ENCODE peak calls at places on chromosomes 5 and 9, in seven cellular contexts. L is lower leg skin, Y is EH, G is A172, Z is breast epithelium, R is NCI-H2107, P is GM12892. M is an unnamed sample.

GRCh38 chr5:170173227-170173626 is 59.6 kb upstream of the C5orf58 start:
- DNase-seq in L (no peak), Y (peak), G (peak), Z (no peak), R (no peak), P (no peak), M (peak)

GRCh38 chr5:34656001-34656699 is at the start of gene RAI14:
- DNase-seq in L (peak), Y (peak), G (peak), Z (peak), R (no peak), P (peak), M (peak)

GRCh38 chr9:96565684-96566360 is 53.8 kb downstream of the CDC14B start:
- DNase-seq in L (no peak), Y (peak), G (peak), Z (no peak), R (no peak), P (no peak), M (no peak)

GRCh38 chr5:37005946-37006540 is 129.5 kb downstream of the NIPBL start:
- DNase-seq in L (no peak), Y (peak), G (peak), Z (no peak), R (no peak), P (no peak), M (peak)

GRCh38 chr5:107544476-107544875 is 126.3 kb downstream of the EFNA5 start:
- DNase-seq in L (no peak), Y (no peak), G (no peak), Z (no peak), R (no peak), P (no peak), M (no peak)

GRCh38 chr5:158384535-158385421 is 525.8 kb upstream of the CLINT1 start:
- DNase-seq in L (no peak), Y (peak), G (peak), Z (no peak), R (no peak), P (no peak), M (peak)

GRCh38 chr5:140011297-140011802 is 31.7 kb downstream of the NRG2 start:
- DNase-seq in L (no peak), Y (no peak), G (peak), Z (no peak), R (no peak), P (no peak), M (peak)

GRCh38 chr5:148491015-148491792 is 107.4 kb downstream of the FBXO38 start:
- DNase-seq in L (no peak), Y (no peak), G (no peak), Z (no peak), R (no peak), P (no peak), M (no peak)

GRCh38 chr5:891117-891836 is 1.3 kb downstream of the BRD9 start:
- DNase-seq in L (no peak), Y (no peak), G (no peak), Z (no peak), R (no peak), P (no peak), M (no peak)

GRCh38 chr5:3590253-3590966 is 5.2 kb upstream of the IRX1 start:
- DNase-seq in L (peak), Y (no peak), G (no peak), Z (no peak), R (no peak), P (no peak), M (no peak)

GRCh38 chr9:134181648-134182034 is 17.3 kb upstream of the RNU6ATAC start:
- DNase-seq in L (peak), Y (no peak), G (no peak), Z (no peak), R (no peak), P (peak), M (no peak)

GRCh38 chr9:133458643-133459312 is 1.0 kb upstream of the CACFD1 start:
- DNase-seq in L (no peak), Y (no peak), G (no peak), Z (no peak), R (no peak), P (no peak), M (no peak)

GRCh38 chr5:6377582-6378127 is 692 bp downstream of the MED10 start:
- DNase-seq in L (no peak), Y (no peak), G (peak), Z (no peak), R (peak), P (no peak), M (no peak)

GRCh38 chr9:99433555-99433954 is 211.5 kb downstream of the SEC61B start:
- DNase-seq in L (peak), Y (peak), G (peak), Z (no peak), R (no peak), P (peak), M (peak)

GRCh38 chr5:38463634-38464521 is 92.6 kb downstream of the LIFR start:
- DNase-seq in L (no peak), Y (peak), G (peak), Z (no peak), R (no peak), P (no peak), M (peak)

GRCh38 chr5:74122175-74122574 is 496.2 kb downstream of the ARHGEF28 start:
- DNase-seq in L (no peak), Y (no peak), G (no peak), Z (no peak), R (no peak), P (no peak), M (no peak)

GRCh38 chr9:113901196-113901818 is 25.2 kb downstream of the ZNF618 start:
- DNase-seq in L (no peak), Y (no peak), G (no peak), Z (no peak), R (no peak), P (no peak), M (no peak)

GRCh38 chr5:164230341-164230740 is 724.9 kb downstream of the MAT2B start:
- DNase-seq in L (no peak), Y (no peak), G (no peak), Z (no peak), R (no peak), P (no peak), M (no peak)

GRCh38 chr5:75510836-75511434 is 494 bp downstream of the CERT1 start:
- DNase-seq in L (no peak), Y (no peak), G (peak), Z (peak), R (no peak), P (no peak), M (no peak)

GRCh38 chr5:134554319-134555222 is 29.1 kb downstream of the JADE2 start:
- DNase-seq in L (no peak), Y (peak), G (peak), Z (no peak), R (no peak), P (no peak), M (peak)

GRCh38 chr5:54524704-54525103 is 7.1 kb downstream of the SNX18 start:
- DNase-seq in L (no peak), Y (no peak), G (no peak), Z (no peak), R (no peak), P (no peak), M (no peak)

GRCh38 chr5:431001-431710 is 11.8 kb upstream of the EXOC3 start:
- DNase-seq in L (peak), Y (peak), G (peak), Z (no peak), R (no peak), P (peak), M (peak)

GRCh38 chr5:14405706-14406553 is 175.7 kb upstream of the OTULINL start:
- DNase-seq in L (no peak), Y (no peak), G (peak), Z (no peak), R (no peak), P (no peak), M (peak)

GRCh38 chr5:17316973-17317459 is 99.6 kb downstream of the BASP1 start:
- DNase-seq in L (no peak), Y (peak), G (no peak), Z (no peak), R (no peak), P (no peak), M (peak)

GRCh38 chr9:81636280-81636653 is 53.1 kb downstream of the TLE1 start:
- DNase-seq in L (no peak), Y (no peak), G (no peak), Z (no peak), R (no peak), P (no peak), M (no peak)

GRCh38 chr5:8857051-8857450 is 688.8 kb downstream of the SEMA5A start:
- DNase-seq in L (no peak), Y (peak), G (no peak), Z (no peak), R (no peak), P (no peak), M (no peak)

GRCh38 chr9:108994695-108995094 is 18.6 kb downstream of the CTNNAL1 start:
- DNase-seq in L (no peak), Y (peak), G (no peak), Z (no peak), R (no peak), P (no peak), M (peak)

GRCh38 chr9:28620011-28620410 is 1046.7 kb upstream of the C9orf72 start:
- DNase-seq in L (no peak), Y (no peak), G (no peak), Z (no peak), R (no peak), P (no peak), M (no peak)

M was measured in M059J.